ENCODE peak calls at places on chromosomes 16 and 17, in four cellular contexts. R is PC-3, I is amniotic stem cell, B is GM12878. L is an unnamed sample.

GRCh38 chr17:50266384-50267073 is 7.7 kb upstream of the TMEM92 start:
- DNase-seq in B (no peak), I (peak; percentile 45), R (peak; percentile 93), L (no peak)

GRCh38 chr17:2034806-2035548 is 5.0 kb downstream of the DPH1 start:
- DNase-seq in I (no peak), B (no peak), R (no peak), L (no peak)

GRCh38 chr17:45648642-45649041 is 135.5 kb upstream of the CRHR1 start:
- DNase-seq in B (no peak), R (no peak), I (no peak), L (no peak)

GRCh38 chr17:19338031-19338990 is 24.2 kb downstream of the B9D1 start:
- DNase-seq in I (no peak), B (no peak), R (peak; percentile 65), L (peak; percentile 40)

GRCh38 chr17:15462962-15463361 is 4.5 kb downstream of the CDRT4 start:
- DNase-seq in I (no peak), B (no peak), R (no peak), L (no peak)

GRCh38 chr16:3171181-3171854 is 16.7 kb upstream of the OR1F1 start:
- DNase-seq in I (no peak), R (no peak), B (no peak), L (no peak)

GRCh38 chr16:4244254-4244812 is 2.5 kb upstream of the SRL start:
- DNase-seq in I (no peak), R (no peak), B (no peak), L (no peak)

GRCh38 chr16:86521236-86522197 is 11.2 kb downstream of the FOXF1 start:
- DNase-seq in B (no peak), R (no peak), I (no peak), L (no peak)

GRCh38 chr17:44203731-44204452 is 4.2 kb upstream of the ATXN7L3 start:
- DNase-seq in I (no peak), R (peak; percentile 67), B (no peak), L (peak; percentile 44)

GRCh38 chr17:48262982-48263586 is 155.5 kb downstream of the SNX11 start:
- DNase-seq in I (no peak), R (peak; percentile 52), B (no peak), L (no peak)

GRCh38 chr16:4800290-4801041 is 2.0 kb downstream of the ROGDI start:
- DNase-seq in R (no peak), I (no peak), B (no peak), L (no peak)

GRCh38 chr17:45398800-45399199 is 33.9 kb downstream of the ARHGAP27 start:
- DNase-seq in I (no peak), B (no peak), R (no peak), L (no peak)

GRCh38 chr16:10937068-10937859 is 5.0 kb downstream of the DEXI start:
- DNase-seq in R (no peak), I (no peak), B (no peak), L (no peak)

GRCh38 chr17:64176556-64176955 is 46.6 kb upstream of the ERN1 start:
- DNase-seq in I (no peak), B (no peak), R (no peak), L (no peak)

GRCh38 chr17:59652119-59652518 is 32.4 kb downstream of the CLTC start:
- DNase-seq in B (no peak), R (peak; percentile 64), I (peak; percentile 26), L (no peak)

GRCh38 chr17:60127068-60128064 is 22.4 kb upstream of the CA4 start:
- DNase-seq in R (no peak), B (no peak), I (no peak), L (no peak)

GRCh38 chr16:86569843-86570447 is 3.3 kb downstream of the FOXC2 start:
- DNase-seq in R (no peak), B (no peak), I (no peak), L (no peak)

GRCh38 chr16:2535644-2536021 is 2.2 kb upstream of the PDPK1 start:
- DNase-seq in R (no peak), B (no peak), I (no peak), L (no peak)

GRCh38 chr16:9122342-9122741 is 30.9 kb downstream of the HAPSTR1 start:
- DNase-seq in B (no peak), R (no peak), I (no peak), L (no peak)

GRCh38 chr16:11370084-11370931 is 25.0 kb downstream of the RMI2 start:
- DNase-seq in I (no peak), R (no peak), B (peak; percentile 57), L (no peak)

GRCh38 chr17:59167571-59168001 is 12.0 kb downstream of the PRR11 start:
- DNase-seq in B (no peak), I (no peak), R (peak; percentile 64), L (no peak)

L was measured in activated T-helper 1 cell treated with anti-CD3 and anti-CD28 coated beads, Interleukin-12 subunit alpha, Interleukin-12 subunit beta, Interleukin-2, Interleukin-4 antibody, amounts not matched to agents 30 ng/mL and 10 ng/mL and 1 ng/mL, durations not matched to agents 14 hours and 24 hours and 36 hours.